ENCODE peak calls at places on chromosome 2, in six cellular contexts. One of them, this sample, is unnamed.

GRCh38 chr2:20443276-20443920 is 3.5 kb upstream of the RHOB start:
- DNase-seq in heart left ventricle: no peak
- DNase-seq in WERI-Rb-1: peak; percentile 30
- DNase-seq in osteocyte: no peak
- DNase-seq in progenitor cell of endocrine pancreas: no peak
- DNase-seq in activated CD8-positive, alpha-beta T cell treated with anti-CD3 and anti-CD28 coated beads, Interleukin-2, amount 10 ng/mL, durations not matched to agents 7 days and 5 days: no peak
- DNase-seq in this sample: peak; percentile 64

GRCh38 chr2:219987830-219988229 is 360.4 kb downstream of the SLC4A3 start:
- DNase-seq in heart left ventricle: no peak
- DNase-seq in WERI-Rb-1: peak; percentile 28
- DNase-seq in osteocyte: no peak
- DNase-seq in progenitor cell of endocrine pancreas: no peak
- DNase-seq in activated CD8-positive, alpha-beta T cell treated with anti-CD3 and anti-CD28 coated beads, Interleukin-2, amount 10 ng/mL, durations not matched to agents 7 days and 5 days: no peak
- DNase-seq in this sample: peak; percentile 61

GRCh38 chr2:65438137-65438899 is 5.9 kb upstream of the SPRED2 start:
- DNase-seq in heart left ventricle: no peak
- DNase-seq in WERI-Rb-1: no peak
- DNase-seq in osteocyte: no peak
- DNase-seq in progenitor cell of endocrine pancreas: no peak
- DNase-seq in activated CD8-positive, alpha-beta T cell treated with anti-CD3 and anti-CD28 coated beads, Interleukin-2, amount 10 ng/mL, durations not matched to agents 7 days and 5 days: no peak
- DNase-seq in this sample: no peak

GRCh38 chr2:233142355-233142897 is 82.3 kb downstream of the INPP5D start:
- DNase-seq in heart left ventricle: no peak
- DNase-seq in WERI-Rb-1: no peak
- DNase-seq in osteocyte: no peak
- DNase-seq in progenitor cell of endocrine pancreas: no peak
- DNase-seq in activated CD8-positive, alpha-beta T cell treated with anti-CD3 and anti-CD28 coated beads, Interleukin-2, amount 10 ng/mL, durations not matched to agents 7 days and 5 days: peak; percentile 79
- DNase-seq in this sample: no peak

GRCh38 chr2:172106128-172106961 is 3.6 kb upstream of the DLX2 start:
- DNase-seq in heart left ventricle: no peak
- DNase-seq in WERI-Rb-1: peak; percentile 66
- DNase-seq in osteocyte: peak; percentile 86
- DNase-seq in progenitor cell of endocrine pancreas: no peak
- DNase-seq in activated CD8-positive, alpha-beta T cell treated with anti-CD3 and anti-CD28 coated beads, Interleukin-2, amount 10 ng/mL, durations not matched to agents 7 days and 5 days: peak; percentile 70
- DNase-seq in this sample: no peak

GRCh38 chr2:223815186-223815883 is 22.0 kb downstream of the AP1S3 start:
- DNase-seq in heart left ventricle: no peak
- DNase-seq in WERI-Rb-1: no peak
- DNase-seq in osteocyte: no peak
- DNase-seq in progenitor cell of endocrine pancreas: no peak
- DNase-seq in activated CD8-positive, alpha-beta T cell treated with anti-CD3 and anti-CD28 coated beads, Interleukin-2, amount 10 ng/mL, durations not matched to agents 7 days and 5 days: no peak
- DNase-seq in this sample: no peak

GRCh38 chr2:172999641-173000387 is 75.8 kb upstream of the MAP3K20 start:
- DNase-seq in heart left ventricle: no peak
- DNase-seq in WERI-Rb-1: no peak
- DNase-seq in osteocyte: no peak
- DNase-seq in progenitor cell of endocrine pancreas: no peak
- DNase-seq in activated CD8-positive, alpha-beta T cell treated with anti-CD3 and anti-CD28 coated beads, Interleukin-2, amount 10 ng/mL, durations not matched to agents 7 days and 5 days: no peak
- DNase-seq in this sample: no peak

GRCh38 chr2:97736185-97736584 is 22.8 kb downstream of the ZAP70 start:
- DNase-seq in heart left ventricle: no peak
- DNase-seq in WERI-Rb-1: no peak
- DNase-seq in osteocyte: no peak
- DNase-seq in progenitor cell of endocrine pancreas: no peak
- DNase-seq in activated CD8-positive, alpha-beta T cell treated with anti-CD3 and anti-CD28 coated beads, Interleukin-2, amount 10 ng/mL, durations not matched to agents 7 days and 5 days: no peak
- DNase-seq in this sample: no peak

GRCh38 chr2:168456526-168457176 is 579 bp downstream of the CERS6 start:
- DNase-seq in heart left ventricle: peak; percentile 54
- DNase-seq in WERI-Rb-1: peak; percentile 62
- DNase-seq in osteocyte: no peak
- DNase-seq in progenitor cell of endocrine pancreas: peak; percentile 58
- DNase-seq in activated CD8-positive, alpha-beta T cell treated with anti-CD3 and anti-CD28 coated beads, Interleukin-2, amount 10 ng/mL, durations not matched to agents 7 days and 5 days: peak; percentile 56
- DNase-seq in this sample: no peak

GRCh38 chr2:182733572-182733971 is 17.5 kb downstream of the DNAJC10 start:
- DNase-seq in heart left ventricle: no peak
- DNase-seq in WERI-Rb-1: no peak
- DNase-seq in osteocyte: no peak
- DNase-seq in progenitor cell of endocrine pancreas: no peak
- DNase-seq in activated CD8-positive, alpha-beta T cell treated with anti-CD3 and anti-CD28 coated beads, Interleukin-2, amount 10 ng/mL, durations not matched to agents 7 days and 5 days: no peak
- DNase-seq in this sample: no peak

This sample was measured in right atrium auricular region.